ENCODE peak calls at places on chromosomes 5 and 9, in four cellular contexts. One of them, this sample, is unnamed.

GRCh38 chr5:60262576-60263295 is 369.2 kb upstream of the PDE4D start:
- DNase-seq in astrocyte of the spinal cord: no peak
- DNase-seq in activated T-cell treated with anti-CD3 and anti-CD28 coated beads, Interleukin-2, amount 50 U/mL, for 24 hours: no peak
- DNase-seq in H7: no peak
- DNase-seq in this sample: no peak

GRCh38 chr9:93580654-93581380 is 4.4 kb downstream of the PHF2 start:
- DNase-seq in astrocyte of the spinal cord: no peak
- DNase-seq in activated T-cell treated with anti-CD3 and anti-CD28 coated beads, Interleukin-2, amount 50 U/mL, for 24 hours: no peak
- DNase-seq in H7: no peak
- DNase-seq in this sample: peak; percentile 55

GRCh38 chr9:130893250-130894101 is 3.1 kb downstream of the QRFP start:
- DNase-seq in astrocyte of the spinal cord: no peak
- DNase-seq in activated T-cell treated with anti-CD3 and anti-CD28 coated beads, Interleukin-2, amount 50 U/mL, for 24 hours: no peak
- DNase-seq in H7: peak; percentile 84
- DNase-seq in this sample: peak; percentile 69

GRCh38 chr9:133945977-133946753 is 46.0 kb downstream of the VAV2 start:
- DNase-seq in astrocyte of the spinal cord: no peak
- DNase-seq in activated T-cell treated with anti-CD3 and anti-CD28 coated beads, Interleukin-2, amount 50 U/mL, for 24 hours: no peak
- DNase-seq in H7: no peak
- DNase-seq in this sample: no peak

GRCh38 chr9:101582593-101582992 is 12.2 kb downstream of the PPP3R2 start:
- DNase-seq in astrocyte of the spinal cord: peak; percentile 39
- DNase-seq in activated T-cell treated with anti-CD3 and anti-CD28 coated beads, Interleukin-2, amount 50 U/mL, for 24 hours: no peak
- DNase-seq in H7: no peak
- DNase-seq in this sample: no peak

GRCh38 chr5:147393866-147394265 is 116.0 kb downstream of the DPYSL3 start:
- DNase-seq in astrocyte of the spinal cord: no peak
- DNase-seq in activated T-cell treated with anti-CD3 and anti-CD28 coated beads, Interleukin-2, amount 50 U/mL, for 24 hours: no peak
- DNase-seq in H7: peak; percentile 46
- DNase-seq in this sample: no peak

GRCh38 chr9:126327016-126327749 is 554 bp downstream of the MVB12B start:
- DNase-seq in astrocyte of the spinal cord: no peak
- DNase-seq in activated T-cell treated with anti-CD3 and anti-CD28 coated beads, Interleukin-2, amount 50 U/mL, for 24 hours: peak; percentile 63
- DNase-seq in H7: peak; percentile 89
- DNase-seq in this sample: peak; percentile 56

GRCh38 chr5:72015103-72015548 is 92.1 kb upstream of the MAP1B start:
- DNase-seq in astrocyte of the spinal cord: peak; percentile 85
- DNase-seq in activated T-cell treated with anti-CD3 and anti-CD28 coated beads, Interleukin-2, amount 50 U/mL, for 24 hours: no peak
- DNase-seq in H7: no peak
- DNase-seq in this sample: no peak

GRCh38 chr5:11650936-11651335 is 253.3 kb downstream of the CTNND2 start:
- DNase-seq in astrocyte of the spinal cord: no peak
- DNase-seq in activated T-cell treated with anti-CD3 and anti-CD28 coated beads, Interleukin-2, amount 50 U/mL, for 24 hours: no peak
- DNase-seq in H7: peak; percentile 4
- DNase-seq in this sample: no peak

GRCh38 chr5:137254695-137255094 is 244.4 kb downstream of the SPOCK1 start:
- DNase-seq in astrocyte of the spinal cord: no peak
- DNase-seq in activated T-cell treated with anti-CD3 and anti-CD28 coated beads, Interleukin-2, amount 50 U/mL, for 24 hours: no peak
- DNase-seq in H7: no peak
- DNase-seq in this sample: no peak

GRCh38 chr5:152505442-152506042 is 100.5 kb upstream of the NMUR2 start:
- DNase-seq in astrocyte of the spinal cord: peak; percentile 37
- DNase-seq in activated T-cell treated with anti-CD3 and anti-CD28 coated beads, Interleukin-2, amount 50 U/mL, for 24 hours: no peak
- DNase-seq in H7: peak; percentile 27
- DNase-seq in this sample: peak; percentile 64

GRCh38 chr5:150593593-150593992 is 46.9 kb upstream of the SYNPO start:
- DNase-seq in astrocyte of the spinal cord: no peak
- DNase-seq in activated T-cell treated with anti-CD3 and anti-CD28 coated beads, Interleukin-2, amount 50 U/mL, for 24 hours: no peak
- DNase-seq in H7: no peak
- DNase-seq in this sample: no peak

GRCh38 chr5:112800901-112801300 is 60.2 kb upstream of the SRP19 start:
- DNase-seq in astrocyte of the spinal cord: no peak
- DNase-seq in activated T-cell treated with anti-CD3 and anti-CD28 coated beads, Interleukin-2, amount 50 U/mL, for 24 hours: no peak
- DNase-seq in H7: no peak
- DNase-seq in this sample: no peak

GRCh38 chr5:150645070-150645700 is 4.7 kb downstream of the SYNPO start:
- DNase-seq in astrocyte of the spinal cord: peak; percentile 63
- DNase-seq in activated T-cell treated with anti-CD3 and anti-CD28 coated beads, Interleukin-2, amount 50 U/mL, for 24 hours: no peak
- DNase-seq in H7: no peak
- DNase-seq in this sample: peak; percentile 87

GRCh38 chr5:4989121-4989520 is 151.0 kb upstream of the ADAMTS16 start:
- DNase-seq in astrocyte of the spinal cord: no peak
- DNase-seq in activated T-cell treated with anti-CD3 and anti-CD28 coated beads, Interleukin-2, amount 50 U/mL, for 24 hours: no peak
- DNase-seq in H7: no peak
- DNase-seq in this sample: no peak

GRCh38 chr5:15807861-15808260 is 307.9 kb downstream of the FBXL7 start:
- DNase-seq in astrocyte of the spinal cord: peak; percentile 76
- DNase-seq in activated T-cell treated with anti-CD3 and anti-CD28 coated beads, Interleukin-2, amount 50 U/mL, for 24 hours: no peak
- DNase-seq in H7: no peak
- DNase-seq in this sample: no peak

GRCh38 chr5:20572560-20572959 is 584.6 kb upstream of the CDH18 start:
- DNase-seq in astrocyte of the spinal cord: peak; percentile 83
- DNase-seq in activated T-cell treated with anti-CD3 and anti-CD28 coated beads, Interleukin-2, amount 50 U/mL, for 24 hours: no peak
- DNase-seq in H7: no peak
- DNase-seq in this sample: no peak

GRCh38 chr5:69083412-69083811 is 10.4 kb upstream of the SLC30A5 start:
- DNase-seq in astrocyte of the spinal cord: no peak
- DNase-seq in activated T-cell treated with anti-CD3 and anti-CD28 coated beads, Interleukin-2, amount 50 U/mL, for 24 hours: no peak
- DNase-seq in H7: peak; percentile 35
- DNase-seq in this sample: peak; percentile 56

GRCh38 chr5:5246736-5247135 is 106.6 kb downstream of the ADAMTS16 start:
- DNase-seq in astrocyte of the spinal cord: no peak
- DNase-seq in activated T-cell treated with anti-CD3 and anti-CD28 coated beads, Interleukin-2, amount 50 U/mL, for 24 hours: no peak
- DNase-seq in H7: no peak
- DNase-seq in this sample: no peak

GRCh38 chr9:110626109-110626829 is 42.3 kb upstream of the MUSK start:
- DNase-seq in astrocyte of the spinal cord: peak; percentile 84
- DNase-seq in activated T-cell treated with anti-CD3 and anti-CD28 coated beads, Interleukin-2, amount 50 U/mL, for 24 hours: no peak
- DNase-seq in H7: no peak
- DNase-seq in this sample: no peak

GRCh38 chr5:6766558-6767191 is 53.4 kb downstream of the TENT4A start:
- DNase-seq in astrocyte of the spinal cord: peak; percentile 55
- DNase-seq in activated T-cell treated with anti-CD3 and anti-CD28 coated beads, Interleukin-2, amount 50 U/mL, for 24 hours: peak; percentile 55
- DNase-seq in H7: no peak
- DNase-seq in this sample: peak; percentile 76

GRCh38 chr5:139636975-139637408 is 11.2 kb upstream of the CXXC5 start:
- DNase-seq in astrocyte of the spinal cord: peak; percentile 47
- DNase-seq in activated T-cell treated with anti-CD3 and anti-CD28 coated beads, Interleukin-2, amount 50 U/mL, for 24 hours: no peak
- DNase-seq in H7: no peak
- DNase-seq in this sample: no peak

GRCh38 chr5:107285772-107286171 is 385.0 kb downstream of the EFNA5 start:
- DNase-seq in astrocyte of the spinal cord: peak; percentile 63
- DNase-seq in activated T-cell treated with anti-CD3 and anti-CD28 coated beads, Interleukin-2, amount 50 U/mL, for 24 hours: no peak
- DNase-seq in H7: no peak
- DNase-seq in this sample: no peak

GRCh38 chr5:42994285-42995151 is 45.6 kb downstream of the ANXA2R start:
- DNase-seq in astrocyte of the spinal cord: peak; percentile 97
- DNase-seq in activated T-cell treated with anti-CD3 and anti-CD28 coated beads, Interleukin-2, amount 50 U/mL, for 24 hours: peak; percentile 89
- DNase-seq in H7: peak; percentile 65
- DNase-seq in this sample: peak; percentile 94

GRCh38 chr9:90642570-90643539 is at the start of gene DIRAS2:
- DNase-seq in astrocyte of the spinal cord: peak; percentile 70
- DNase-seq in activated T-cell treated with anti-CD3 and anti-CD28 coated beads, Interleukin-2, amount 50 U/mL, for 24 hours: peak; percentile 43
- DNase-seq in H7: peak; percentile 84
- DNase-seq in this sample: peak; percentile 86